ENCODE peak calls at places on chromosomes 4 and X, in nine cellular contexts. One of them, this sample, is unnamed.

GRCh38 chr4:93475730-93476129 is 352.8 kb upstream of the ATOH1 start:
- DNase-seq in AG20443: no peak
- DNase-seq in Right ventricle myocardium superior: no peak
- DNase-seq in brain pericyte: no peak
- DNase-seq in HTR-8/SVneo: no peak
- DNase-seq in mammary epithelial cell: no peak
- DNase-seq in Karpas-422: no peak
- DNase-seq in iPS-NIHi11: no peak
- DNase-seq in sciatic nerve: no peak
- DNase-seq in this sample: peak; percentile 1

GRCh38 chr4:15649914-15650545 is 5.1 kb downstream of the FBXL5 start:
- DNase-seq in Karpas-422: peak; percentile 89
- DNase-seq in HTR-8/SVneo: peak; percentile 48
- DNase-seq in brain pericyte: no peak
- DNase-seq in iPS-NIHi11: peak; percentile 49
- DNase-seq in Right ventricle myocardium superior: no peak
- DNase-seq in sciatic nerve: no peak
- DNase-seq in mammary epithelial cell: peak; percentile 49
- DNase-seq in AG20443: peak; percentile 38
- DNase-seq in this sample: peak; percentile 33

GRCh38 chrX:257681-258289 is 23.4 kb upstream of the PLCXD1 start:
- DNase-seq in Right ventricle myocardium superior: no peak
- DNase-seq in mammary epithelial cell: no peak
- DNase-seq in sciatic nerve: no peak
- DNase-seq in brain pericyte: no peak
- DNase-seq in AG20443: no peak
- DNase-seq in iPS-NIHi11: peak; percentile 5
- DNase-seq in Karpas-422: no peak
- DNase-seq in HTR-8/SVneo: no peak
- DNase-seq in this sample: no peak

GRCh38 chr4:114598191-114599121 is at the start of gene UGT8:
- DNase-seq in Karpas-422: no peak
- DNase-seq in Right ventricle myocardium superior: peak; percentile 50
- DNase-seq in AG20443: peak; percentile 53
- DNase-seq in iPS-NIHi11: peak; percentile 65
- DNase-seq in mammary epithelial cell: peak; percentile 32
- DNase-seq in sciatic nerve: peak; percentile 78
- DNase-seq in HTR-8/SVneo: peak; percentile 25
- DNase-seq in brain pericyte: no peak
- DNase-seq in this sample: peak; percentile 33

GRCh38 chrX:17042046-17042445 is 95.6 kb downstream of the REPS2 start:
- DNase-seq in iPS-NIHi11: no peak
- DNase-seq in Right ventricle myocardium superior: no peak
- DNase-seq in sciatic nerve: no peak
- DNase-seq in mammary epithelial cell: no peak
- DNase-seq in HTR-8/SVneo: no peak
- DNase-seq in brain pericyte: no peak
- DNase-seq in Karpas-422: no peak
- DNase-seq in AG20443: no peak
- DNase-seq in this sample: no peak

GRCh38 chr4:5383191-5383980 is 325.0 kb downstream of the EVC2 start:
- DNase-seq in Right ventricle myocardium superior: no peak
- DNase-seq in iPS-NIHi11: no peak
- DNase-seq in AG20443: no peak
- DNase-seq in HTR-8/SVneo: no peak
- DNase-seq in sciatic nerve: no peak
- DNase-seq in mammary epithelial cell: no peak
- DNase-seq in brain pericyte: no peak
- DNase-seq in Karpas-422: no peak
- DNase-seq in this sample: peak; percentile 33

GRCh38 chr4:61877893-61878292 is 677.8 kb downstream of the ADGRL3 start:
- DNase-seq in iPS-NIHi11: no peak
- DNase-seq in AG20443: no peak
- DNase-seq in Karpas-422: no peak
- DNase-seq in mammary epithelial cell: no peak
- DNase-seq in Right ventricle myocardium superior: no peak
- DNase-seq in sciatic nerve: no peak
- DNase-seq in HTR-8/SVneo: no peak
- DNase-seq in brain pericyte: no peak
- DNase-seq in this sample: no peak

GRCh38 chr4:48315728-48316630 is 25.4 kb upstream of the SLAIN2 start:
- DNase-seq in HTR-8/SVneo: peak; percentile 56
- DNase-seq in iPS-NIHi11: peak; percentile 70
- DNase-seq in sciatic nerve: no peak
- DNase-seq in mammary epithelial cell: peak; percentile 54
- DNase-seq in Right ventricle myocardium superior: no peak
- DNase-seq in AG20443: peak; percentile 68
- DNase-seq in brain pericyte: no peak
- DNase-seq in Karpas-422: peak; percentile 81
- DNase-seq in this sample: peak; percentile 62

GRCh38 chr4:149914521-149915115 is 99.0 kb upstream of the IQCM start:
- DNase-seq in Karpas-422: peak; percentile 90
- DNase-seq in brain pericyte: no peak
- DNase-seq in HTR-8/SVneo: peak; percentile 45
- DNase-seq in sciatic nerve: no peak
- DNase-seq in mammary epithelial cell: peak; percentile 13
- DNase-seq in iPS-NIHi11: peak; percentile 65
- DNase-seq in AG20443: peak; percentile 62
- DNase-seq in Right ventricle myocardium superior: no peak
- DNase-seq in this sample: peak; percentile 41

GRCh38 chr4:145513020-145513621 is 31.5 kb downstream of the SMAD1 start:
- DNase-seq in sciatic nerve: no peak
- DNase-seq in mammary epithelial cell: no peak
- DNase-seq in AG20443: no peak
- DNase-seq in HTR-8/SVneo: no peak
- DNase-seq in Karpas-422: no peak
- DNase-seq in brain pericyte: no peak
- DNase-seq in iPS-NIHi11: no peak
- DNase-seq in Right ventricle myocardium superior: no peak
- DNase-seq in this sample: no peak

GRCh38 chr4:186660403-186660802 is 63.3 kb downstream of the FAT1 start:
- DNase-seq in HTR-8/SVneo: no peak
- DNase-seq in Karpas-422: no peak
- DNase-seq in AG20443: no peak
- DNase-seq in iPS-NIHi11: no peak
- DNase-seq in Right ventricle myocardium superior: no peak
- DNase-seq in brain pericyte: no peak
- DNase-seq in mammary epithelial cell: no peak
- DNase-seq in sciatic nerve: no peak
- DNase-seq in this sample: no peak

GRCh38 chrX:80747832-80748231 is 61.8 kb downstream of the BRWD3 start:
- DNase-seq in Karpas-422: no peak
- DNase-seq in Right ventricle myocardium superior: no peak
- DNase-seq in sciatic nerve: no peak
- DNase-seq in HTR-8/SVneo: no peak
- DNase-seq in mammary epithelial cell: peak; percentile 46
- DNase-seq in brain pericyte: no peak
- DNase-seq in AG20443: no peak
- DNase-seq in iPS-NIHi11: no peak
- DNase-seq in this sample: no peak

GRCh38 chrX:11792461-11793421 is 34.7 kb downstream of the MSL3 start:
- DNase-seq in HTR-8/SVneo: no peak
- DNase-seq in iPS-NIHi11: no peak
- DNase-seq in Karpas-422: peak; percentile 52
- DNase-seq in Right ventricle myocardium superior: no peak
- DNase-seq in sciatic nerve: no peak
- DNase-seq in AG20443: no peak
- DNase-seq in brain pericyte: no peak
- DNase-seq in mammary epithelial cell: no peak
- DNase-seq in this sample: no peak

GRCh38 chr4:20809796-20810195 is 109.5 kb downstream of the PACRGL start:
- DNase-seq in HTR-8/SVneo: no peak
- DNase-seq in brain pericyte: no peak
- DNase-seq in Karpas-422: no peak
- DNase-seq in mammary epithelial cell: peak; percentile 96
- DNase-seq in Right ventricle myocardium superior: no peak
- DNase-seq in iPS-NIHi11: peak; percentile 29
- DNase-seq in AG20443: no peak
- DNase-seq in sciatic nerve: no peak
- DNase-seq in this sample: no peak

GRCh38 chr4:13367244-13367643 is 116.9 kb downstream of the RAB28 start:
- DNase-seq in Right ventricle myocardium superior: no peak
- DNase-seq in iPS-NIHi11: no peak
- DNase-seq in Karpas-422: no peak
- DNase-seq in sciatic nerve: no peak
- DNase-seq in HTR-8/SVneo: no peak
- DNase-seq in brain pericyte: no peak
- DNase-seq in AG20443: no peak
- DNase-seq in mammary epithelial cell: no peak
- DNase-seq in this sample: no peak

GRCh38 chr4:81211956-81212355 is 3.1 kb downstream of the PRKG2 start:
- DNase-seq in AG20443: no peak
- DNase-seq in sciatic nerve: no peak
- DNase-seq in iPS-NIHi11: no peak
- DNase-seq in HTR-8/SVneo: no peak
- DNase-seq in Karpas-422: no peak
- DNase-seq in Right ventricle myocardium superior: no peak
- DNase-seq in brain pericyte: no peak
- DNase-seq in mammary epithelial cell: no peak
- DNase-seq in this sample: no peak

GRCh38 chrX:133523094-133523493 is 107.8 kb upstream of the GPC4 start:
- DNase-seq in brain pericyte: no peak
- DNase-seq in HTR-8/SVneo: no peak
- DNase-seq in sciatic nerve: peak; percentile 61
- DNase-seq in mammary epithelial cell: peak; percentile 72
- DNase-seq in Karpas-422: no peak
- DNase-seq in iPS-NIHi11: no peak
- DNase-seq in Right ventricle myocardium superior: no peak
- DNase-seq in AG20443: no peak
- DNase-seq in this sample: no peak

GRCh38 chr4:33780952-33781655 is 2463.2 kb downstream of the ARAP2 start:
- DNase-seq in sciatic nerve: no peak
- DNase-seq in Right ventricle myocardium superior: no peak
- DNase-seq in HTR-8/SVneo: peak; percentile 19
- DNase-seq in AG20443: peak; percentile 14
- DNase-seq in brain pericyte: no peak
- DNase-seq in mammary epithelial cell: peak; percentile 12
- DNase-seq in Karpas-422: no peak
- DNase-seq in iPS-NIHi11: no peak
- DNase-seq in this sample: no peak

GRCh38 chrX:34918091-34918736 is 24.4 kb upstream of the FAM47B start:
- DNase-seq in AG20443: peak; percentile 33
- DNase-seq in brain pericyte: no peak
- DNase-seq in HTR-8/SVneo: no peak
- DNase-seq in Right ventricle myocardium superior: no peak
- DNase-seq in mammary epithelial cell: peak; percentile 62
- DNase-seq in sciatic nerve: no peak
- DNase-seq in iPS-NIHi11: no peak
- DNase-seq in Karpas-422: no peak
- DNase-seq in this sample: peak; percentile 26

GRCh38 chrX:133776072-133776471 is 209.3 kb downstream of the GPC3 start:
- DNase-seq in Karpas-422: peak; percentile 70
- DNase-seq in AG20443: peak; percentile 6
- DNase-seq in mammary epithelial cell: no peak
- DNase-seq in sciatic nerve: no peak
- DNase-seq in iPS-NIHi11: peak; percentile 35
- DNase-seq in brain pericyte: no peak
- DNase-seq in Right ventricle myocardium superior: peak; percentile 33
- DNase-seq in HTR-8/SVneo: no peak
- DNase-seq in this sample: no peak

GRCh38 chrX:39840141-39841126 is 257.3 kb downstream of the BCOR start:
- DNase-seq in HTR-8/SVneo: no peak
- DNase-seq in Right ventricle myocardium superior: no peak
- DNase-seq in sciatic nerve: no peak
- DNase-seq in AG20443: no peak
- DNase-seq in mammary epithelial cell: no peak
- DNase-seq in brain pericyte: no peak
- DNase-seq in iPS-NIHi11: no peak
- DNase-seq in Karpas-422: no peak
- DNase-seq in this sample: no peak

GRCh38 chr4:149841686-149842085 is 26.0 kb upstream of the IQCM start:
- DNase-seq in mammary epithelial cell: no peak
- DNase-seq in iPS-NIHi11: no peak
- DNase-seq in Karpas-422: no peak
- DNase-seq in AG20443: no peak
- DNase-seq in Right ventricle myocardium superior: no peak
- DNase-seq in HTR-8/SVneo: no peak
- DNase-seq in brain pericyte: no peak
- DNase-seq in sciatic nerve: no peak
- DNase-seq in this sample: no peak

GRCh38 chr4:8775121-8775520 is 96.5 kb downstream of the HMX1 start:
- DNase-seq in mammary epithelial cell: no peak
- DNase-seq in Right ventricle myocardium superior: no peak
- DNase-seq in AG20443: no peak
- DNase-seq in HTR-8/SVneo: no peak
- DNase-seq in iPS-NIHi11: no peak
- DNase-seq in brain pericyte: no peak
- DNase-seq in sciatic nerve: no peak
- DNase-seq in Karpas-422: no peak
- DNase-seq in this sample: no peak

GRCh38 chr4:187613089-187613839 is 382.3 kb upstream of the ZFP42 start:
- DNase-seq in Karpas-422: no peak
- DNase-seq in Right ventricle myocardium superior: no peak
- DNase-seq in brain pericyte: no peak
- DNase-seq in sciatic nerve: no peak
- DNase-seq in mammary epithelial cell: no peak
- DNase-seq in iPS-NIHi11: no peak
- DNase-seq in AG20443: no peak
- DNase-seq in HTR-8/SVneo: no peak
- DNase-seq in this sample: no peak

GRCh38 chr4:167713756-167714155 is 378.6 kb upstream of the ANXA10 start:
- DNase-seq in AG20443: no peak
- DNase-seq in Right ventricle myocardium superior: no peak
- DNase-seq in iPS-NIHi11: no peak
- DNase-seq in HTR-8/SVneo: peak; percentile 3
- DNase-seq in brain pericyte: peak; percentile 26
- DNase-seq in Karpas-422: no peak
- DNase-seq in sciatic nerve: no peak
- DNase-seq in mammary epithelial cell: no peak
- DNase-seq in this sample: no peak

GRCh38 chrX:459611-460010 is 72.9 kb upstream of the PPP2R3B start:
- DNase-seq in mammary epithelial cell: no peak
- DNase-seq in sciatic nerve: no peak
- DNase-seq in Right ventricle myocardium superior: no peak
- DNase-seq in brain pericyte: no peak
- DNase-seq in HTR-8/SVneo: no peak
- DNase-seq in AG20443: no peak
- DNase-seq in iPS-NIHi11: no peak
- DNase-seq in Karpas-422: no peak
- DNase-seq in this sample: no peak

GRCh38 chr4:180664766-180665368 is 1578.3 kb upstream of the TENM3 start:
- DNase-seq in brain pericyte: peak; percentile 7
- DNase-seq in AG20443: peak; percentile 74
- DNase-seq in sciatic nerve: peak; percentile 79
- DNase-seq in mammary epithelial cell: peak; percentile 63
- DNase-seq in HTR-8/SVneo: peak; percentile 56
- DNase-seq in Karpas-422: peak; percentile 85
- DNase-seq in Right ventricle myocardium superior: peak; percentile 32
- DNase-seq in iPS-NIHi11: peak; percentile 77
- DNase-seq in this sample: peak; percentile 52

GRCh38 chrX:6292599-6292998 is 63.9 kb upstream of the NLGN4X start:
- DNase-seq in mammary epithelial cell: no peak
- DNase-seq in brain pericyte: no peak
- DNase-seq in iPS-NIHi11: peak; percentile 7
- DNase-seq in sciatic nerve: no peak
- DNase-seq in HTR-8/SVneo: no peak
- DNase-seq in AG20443: no peak
- DNase-seq in Right ventricle myocardium superior: no peak
- DNase-seq in Karpas-422: peak; percentile 79
- DNase-seq in this sample: no peak

This sample was measured in AG08396.